ENCODE peak calls at places on chromosomes 6 and 20, in five cellular contexts. N is GM12865, H is hepatocyte, U is IMR-90, E is fibroblast of mammary gland. F is an unnamed sample.

GRCh38 chr6:132085731-132086130 is 134.6 kb upstream of the CCN2 start:
- DNase-seq in H (no peak), E (no peak), N (peak), U (no peak), F (no peak)

GRCh38 chr20:60903325-60903958 is 348.6 kb upstream of the CDH4 start:
- DNase-seq in E (no peak), H (no peak), U (no peak), N (no peak), F (no peak)

GRCh38 chr6:34912715-34913464 is 23.8 kb downstream of the ANKS1A start:
- DNase-seq in N (peak), U (peak), H (no peak), E (peak), F (no peak)

GRCh38 chr6:20943036-20943627 is 408.9 kb downstream of the CDKAL1 start:
- DNase-seq in N (no peak), U (no peak), E (no peak), H (no peak), F (no peak)

GRCh38 chr6:148935705-148936306 is 189.0 kb downstream of the UST start:
- DNase-seq in U (peak), E (peak), H (no peak), N (no peak), F (no peak)

GRCh38 chr20:35091808-35092523 is 641 bp downstream of the TRPC4AP start:
- DNase-seq in U (peak), E (peak), H (peak), N (peak), F (no peak)

GRCh38 chr6:28522594-28523557 is 2.8 kb upstream of the GPX5 start:
- DNase-seq in H (no peak), U (no peak), E (no peak), N (no peak), F (no peak)

GRCh38 chr6:157944983-157945931 is 36.4 kb upstream of the SYNJ2 start:
- DNase-seq in U (peak), H (no peak), E (peak), N (no peak), F (no peak)

GRCh38 chr6:31575952-31576684 is 753 bp downstream of the TNF start:
- DNase-seq in E (no peak), N (no peak), U (no peak), H (no peak), F (no peak)

GRCh38 chr6:128493877-128494276 is 26.5 kb downstream of the PTPRK start:
- DNase-seq in H (no peak), N (peak), E (no peak), U (no peak), F (no peak)

GRCh38 chr6:36977470-36977941 is 8.5 kb downstream of the MTCH1 start:
- DNase-seq in E (peak), H (no peak), N (peak), U (no peak), F (no peak)

GRCh38 chr6:130779658-130780033 is 47.6 kb upstream of the SMLR1 start:
- DNase-seq in H (no peak), N (no peak), E (peak), U (no peak), F (no peak)

GRCh38 chr20:4633780-4634179 is 87.9 kb upstream of the PRND start:
- DNase-seq in H (peak), U (peak), E (peak), N (no peak), F (no peak)

GRCh38 chr6:63352587-63353281 is 33.0 kb upstream of the LGSN start:
- DNase-seq in N (peak), E (peak), H (peak), U (peak), F (no peak)

GRCh38 chr6:96301781-96302180 is 219.8 kb upstream of the UFL1 start:
- DNase-seq in N (no peak), H (no peak), U (no peak), E (no peak), F (no peak)

GRCh38 chr6:159456349-159456748 is 236.7 kb downstream of the SOD2 start:
- DNase-seq in U (no peak), E (no peak), N (no peak), H (no peak), F (no peak)

GRCh38 chr6:99013145-99013544 is 65.4 kb upstream of the FBXL4 start:
- DNase-seq in E (peak), H (peak), N (no peak), U (peak), F (no peak)

GRCh38 chr6:37779902-37780628 is 39.5 kb upstream of the ZFAND3 start:
- DNase-seq in E (no peak), U (no peak), N (no peak), H (no peak), F (no peak)

GRCh38 chr20:33515569-33516216 is 25.8 kb downstream of the CBFA2T2 start:
- DNase-seq in N (no peak), H (no peak), E (no peak), U (no peak), F (no peak)

GRCh38 chr6:137867685-137868509 is 838 bp downstream of the TNFAIP3 start:
- DNase-seq in N (peak), E (no peak), H (no peak), U (peak), F (peak)

GRCh38 chr20:29878281-29878741 is 1379.2 kb upstream of the DEFB115 start:
- DNase-seq in U (no peak), N (peak), H (no peak), E (no peak), F (peak)

GRCh38 chr6:74753883-74754600 is 451.8 kb downstream of the COL12A1 start:
- DNase-seq in N (no peak), U (no peak), E (no peak), H (no peak), F (no peak)

GRCh38 chr6:74757788-74758187 is 448.1 kb downstream of the COL12A1 start:
- DNase-seq in H (no peak), E (no peak), U (no peak), N (no peak), F (no peak)

GRCh38 chr6:74756903-74757302 is 448.9 kb downstream of the COL12A1 start:
- DNase-seq in U (no peak), E (no peak), H (no peak), N (no peak), F (no peak)

GRCh38 chr6:74755196-74755595 is 450.7 kb downstream of the COL12A1 start:
- DNase-seq in E (no peak), H (no peak), U (no peak), N (no peak), F (no peak)

DNA sequence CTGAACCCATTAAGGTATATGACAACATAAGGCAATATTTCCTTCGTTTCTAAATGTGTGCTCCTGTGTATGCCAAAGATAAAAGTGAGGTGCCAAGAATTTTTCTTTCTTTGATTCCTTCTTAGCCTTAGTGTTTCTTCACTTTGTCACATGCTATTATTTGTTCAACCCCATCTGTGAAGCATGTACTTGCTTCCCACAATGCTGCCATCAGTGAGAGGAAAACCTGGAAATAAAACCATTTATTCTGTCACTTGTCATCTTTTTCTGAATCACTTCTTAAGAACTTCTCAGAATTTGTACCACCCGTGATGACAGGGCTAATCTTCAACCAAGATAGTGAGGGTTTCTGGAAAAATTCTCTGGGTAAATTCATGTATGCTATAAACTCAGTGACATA is 450.1 kb downstream of the COL12A1 start:
- DNase-seq in E (no peak), N (no peak), H (no peak), U (no peak), F (no peak)
- H3K4me3 ChIP-seq in E (no peak), N (no peak), H (no peak), U (no peak), F (no peak)

GRCh38 chr6:38937839-38938613 is 110.6 kb upstream of the GLP1R start:
- DNase-seq in E (no peak), N (no peak), U (no peak), H (no peak), F (no peak)
- TF ChIP-seq CTCF in E (no peak), N (no peak), U (no peak), H (no peak), F (no peak)

GRCh38 chr6:105431226-105431625 is 28.3 kb upstream of the PREP start:
- DNase-seq in E (peak), U (peak), H (peak), N (peak), F (no peak)
- H3K4me3 ChIP-seq in E (no peak), U (no peak), H (no peak), N (no peak), F (no peak)

DNA sequence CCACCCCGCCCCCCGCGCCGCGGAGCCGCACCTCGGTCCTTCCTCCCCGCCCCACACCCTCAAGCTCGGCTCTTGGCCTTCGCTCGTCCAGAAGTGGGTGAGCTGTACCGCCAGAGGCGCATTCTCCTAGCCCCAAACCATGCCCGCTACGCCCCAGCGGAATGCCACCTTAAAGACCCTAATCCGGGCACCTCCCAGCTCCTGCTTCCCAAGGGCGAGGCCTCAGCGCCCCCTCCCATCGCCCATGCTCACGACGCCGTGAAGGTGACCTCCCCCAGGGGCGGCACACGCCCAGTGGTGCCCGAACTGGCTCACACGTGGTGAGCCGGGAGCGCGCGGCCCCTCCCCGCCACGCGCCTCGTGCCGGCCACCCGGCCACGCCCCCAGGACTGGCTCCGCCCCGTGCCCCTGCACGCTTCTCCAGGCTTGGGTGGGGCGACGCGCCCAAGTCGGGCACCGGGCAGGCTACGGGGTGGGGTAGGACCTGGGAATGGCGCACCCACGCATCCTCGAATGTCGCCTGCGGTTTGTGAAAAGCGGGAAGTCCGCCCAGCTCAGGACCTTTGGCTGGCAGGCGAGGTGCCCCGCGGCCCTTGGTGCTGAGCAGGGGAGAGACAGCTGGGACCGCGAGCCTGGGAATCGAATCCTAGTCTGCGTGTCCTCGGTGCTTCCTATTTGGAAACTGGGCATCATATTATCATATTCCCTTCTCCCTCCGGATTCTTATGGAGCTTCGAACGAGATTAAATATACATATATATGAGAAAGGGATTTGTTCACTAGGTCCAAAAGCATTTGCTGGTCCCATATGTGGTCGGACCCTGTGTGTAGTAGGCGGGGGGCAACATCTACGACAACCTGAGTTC is 942 bp upstream of the SOX12 start:
- DNase-seq in E (peak), U (peak), H (peak), N (peak), F (peak)
- TF ChIP-seq CTCF in E (peak), U (peak), H (peak), N (peak), F (peak)